ENCODE peak calls at places on chromosomes 4 and X, in five cellular contexts. M, N, Q, U and V are unnamed samples.
A peak's percentile ranks its signal among the peaks of the same experiment; 100 is the strongest.

GRCh38 chr4:140255467-140255866 is 101.5 kb upstream of the MAML3 start:
- DNase-seq in M (no peak), Q (no peak), U (no peak), N (no peak), V (no peak)

GRCh38 chr4:89681219-89681618 is 155.7 kb downstream of the SNCA start:
- DNase-seq in N (no peak), M (peak; percentile 94), U (no peak), Q (peak; percentile 78), V (no peak)

GRCh38 chrX:154018518-154019060 is 1.1 kb downstream of the IRAK1 start:
- DNase-seq in U (no peak), Q (no peak), M (no peak), N (no peak), V (no peak)

GRCh38 chrX:130091976-130092522 is 18.2 kb downstream of the ELF4 start:
- DNase-seq in M (no peak), U (peak; percentile 28), N (peak; percentile 86), Q (peak; percentile 30), V (no peak)

GRCh38 chr4:81445196-81445595 is 26.5 kb downstream of the RASGEF1B start:
- DNase-seq in Q (no peak), M (no peak), U (no peak), N (no peak), V (no peak)

GRCh38 chrX:53073115-53073581 is 9.0 kb upstream of the TSPYL2 start:
- DNase-seq in U (no peak), M (no peak), N (no peak), Q (peak; percentile 33), V (no peak)

GRCh38 chr4:128483816-128484215 is 196.2 kb upstream of the PGRMC2 start:
- DNase-seq in N (no peak), M (no peak), Q (no peak), U (no peak), V (no peak)

GRCh38 chr4:76533314-76533713 is 98.3 kb downstream of the SHROOM3 start:
- DNase-seq in Q (no peak), M (no peak), U (no peak), N (no peak), V (no peak)

GRCh38 chr4:114495471-114495928 is 103.1 kb upstream of the UGT8 start:
- DNase-seq in U (no peak), N (no peak), M (no peak), Q (peak; percentile 99), V (no peak)

GRCh38 chrX:150873616-150874015 is 24.9 kb downstream of the CD99L2 start:
- DNase-seq in M (peak; percentile 47), Q (no peak), U (peak; percentile 44), N (no peak), V (no peak)

GRCh38 chrX:151982217-151982616 is 7.7 kb upstream of the GABRE start:
- DNase-seq in Q (no peak), N (no peak), M (peak; percentile 54), U (no peak), V (peak; percentile 50)

GRCh38 chr4:188127157-188127874 is 11.9 kb upstream of the TRIML1 start:
- DNase-seq in Q (no peak), N (no peak), M (peak; percentile 96), U (no peak), V (peak; percentile 49)

GRCh38 chr4:4284827-4285618 is 4.9 kb downstream of the LYAR start:
- DNase-seq in M (peak; percentile 46), N (no peak), Q (no peak), U (no peak), V (no peak)

DNA sequence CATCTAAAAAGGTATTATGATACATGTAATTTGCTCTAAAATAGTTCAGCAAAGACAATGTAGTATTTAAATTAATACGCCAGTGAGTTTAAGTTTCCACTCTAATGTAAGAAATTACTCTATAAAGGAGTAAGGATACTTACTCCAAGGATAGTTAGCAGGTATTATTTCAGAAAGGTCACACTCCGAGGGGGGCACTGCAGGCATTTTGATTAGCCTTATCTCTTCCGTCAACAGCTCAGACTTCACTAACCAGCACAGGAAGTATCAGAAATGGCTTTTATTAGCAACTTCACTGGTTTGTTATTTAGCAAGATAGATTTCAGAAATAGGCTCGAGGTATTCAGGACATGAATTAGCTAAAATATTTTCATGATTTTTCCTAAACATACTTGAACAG is 127.0 kb downstream of the COX18 start:
- DNase-seq in U (no peak), M (no peak), Q (no peak), N (no peak), V (no peak)
- H3K4me3 ChIP-seq in U (no peak overlapping the region), M (no peak overlapping the region), Q (no peak overlapping the region), N (no peak overlapping the region), V (no peak overlapping the region)

GRCh38 chr4:103098331-103098730 is 1.3 kb downstream of the BDH2 start:
- DNase-seq in Q (no peak), N (no peak), M (no peak), U (no peak), V (no peak)
- H3K4me3 ChIP-seq in Q (peak overlapping the region; percentile 47), N (no peak overlapping the region), M (no peak overlapping the region), U (peak overlapping the region; percentile 70), V (peak overlapping the region; percentile 48)

DNA sequence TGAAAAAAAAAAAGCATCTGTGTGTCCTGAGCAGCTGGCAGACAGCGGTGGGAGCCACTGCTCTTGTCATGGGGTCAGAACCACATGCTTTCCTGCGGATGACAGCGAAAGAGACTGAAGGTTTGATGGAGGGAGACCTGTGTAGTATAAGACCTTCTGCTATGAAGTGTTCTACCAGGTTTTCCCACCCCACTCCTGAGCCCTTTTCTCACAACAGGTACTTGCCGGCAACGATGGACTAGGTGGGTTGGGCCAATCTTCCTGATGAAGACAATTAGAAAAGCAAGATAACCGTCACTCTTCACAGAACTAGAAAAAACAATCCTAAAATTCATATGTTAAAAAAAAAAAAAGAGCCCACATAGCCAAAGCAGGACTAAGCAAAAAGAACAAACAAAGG is 107.3 kb downstream of the AFAP1 start:
- DNase-seq in N (no peak), M (no peak), U (no peak), Q (no peak), V (no peak)
- H3K4me3 ChIP-seq in N (no peak overlapping the region), M (no peak overlapping the region), U (no peak overlapping the region), Q (no peak overlapping the region), V (no peak overlapping the region)

GRCh38 chrX:1658083-1658463 is 43.2 kb downstream of the ASMT start:
- DNase-seq in U (no peak), Q (no peak), M (no peak), N (no peak), V (no peak)
- H3K4me3 ChIP-seq in U (no peak overlapping the region), Q (no peak overlapping the region), M (peak overlapping the region; percentile 43), N (peak overlapping the region; percentile 68), V (no peak overlapping the region)

DNA sequence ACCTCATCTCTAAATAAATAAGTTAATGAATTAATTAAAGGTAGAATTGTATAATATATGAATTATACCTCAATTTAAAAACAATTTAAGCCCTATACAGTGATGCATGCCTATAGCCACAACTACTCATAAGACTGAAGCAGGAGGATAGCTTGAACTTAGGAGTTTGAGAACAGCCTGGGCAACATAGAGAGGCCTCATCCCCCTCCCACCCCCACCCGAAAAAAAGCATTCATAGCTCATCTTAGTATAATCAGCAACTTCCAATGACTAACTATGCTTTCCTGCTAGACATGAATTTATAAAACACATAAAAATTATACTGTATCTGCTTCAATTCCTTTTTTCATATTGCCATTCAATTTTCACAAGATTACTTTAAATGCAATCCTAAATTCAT is 1.6 kb downstream of the LRBA start:
- DNase-seq in N (no peak), U (no peak), Q (no peak), M (no peak), V (no peak)
- H3K4me3 ChIP-seq in N (peak overlapping the region; percentile 62), U (peak overlapping the region; percentile 94), Q (peak overlapping the region; percentile 67), M (peak overlapping the region; percentile 99), V (no peak overlapping the region)

GRCh38 chr4:97589481-97590196 is 553.6 kb downstream of the STPG2 start:
- DNase-seq in M (peak; percentile 28), Q (no peak), N (no peak), U (no peak), V (no peak)
- H3K4me3 ChIP-seq in M (no peak overlapping the region), Q (no peak overlapping the region), N (no peak overlapping the region), U (no peak overlapping the region), V (no peak overlapping the region)

DNA sequence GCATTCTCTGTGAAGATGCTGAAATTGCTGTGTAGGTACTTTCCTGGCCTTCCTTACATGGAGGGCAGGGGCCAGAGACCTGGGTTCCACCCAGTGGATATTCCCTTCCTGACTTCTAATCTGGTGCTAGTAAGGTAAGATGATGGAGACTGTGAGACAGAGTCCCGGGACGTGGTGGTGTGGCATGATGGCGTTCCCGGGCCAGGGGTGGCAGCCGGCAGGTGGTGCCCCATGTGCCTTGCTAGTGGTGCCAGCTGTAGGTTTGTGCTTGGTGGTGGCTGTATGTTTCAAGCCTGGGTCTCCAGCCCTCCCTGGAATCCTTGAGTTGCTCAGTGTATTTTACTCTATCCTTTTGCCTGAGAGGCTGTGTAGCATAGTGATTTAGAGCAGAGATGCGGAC is 10.9 kb downstream of the STOX2 start:
- DNase-seq in M (no peak), N (no peak), Q (no peak), U (no peak), V (no peak)
- H3K4me3 ChIP-seq in M (no peak overlapping the region), N (no peak overlapping the region), Q (no peak overlapping the region), U (no peak overlapping the region), V (no peak overlapping the region)